ENCODE peak calls at places on chromosomes 11 and 22, in five cellular contexts. W, E, R, L and V are unnamed samples.

GRCh38 chr11:100094121-100094865 is 592.8 kb upstream of the ARHGAP42 start:
- DNase-seq in E (no peak), R (no peak), L (no peak), W (no peak), V (no peak)

GRCh38 chr11:86669424-86669823 is 3.0 kb downstream of the ME3 start:
- DNase-seq in L (no peak), E (no peak), R (no peak), W (no peak), V (no peak)

GRCh38 chr11:5232150-5232549 is 2.1 kb downstream of the HBD start:
- DNase-seq in R (no peak), L (no peak), W (no peak), E (no peak), V (no peak)

GRCh38 chr22:35352214-35353111 is 28.4 kb upstream of the HMOX1 start:
- DNase-seq in R (peak), W (no peak), E (no peak), L (no peak), V (no peak)

GRCh38 chr22:30857103-30857502 is 111.5 kb downstream of the MORC2 start:
- DNase-seq in W (no peak), L (no peak), E (no peak), R (no peak), V (no peak)

GRCh38 chr11:4926607-4927006 is 2.5 kb upstream of the OR51G1 start:
- DNase-seq in W (peak), R (no peak), L (no peak), E (no peak), V (no peak)

GRCh38 chr11:69918938-69919650 is 99.9 kb upstream of the FGF3 start:
- DNase-seq in L (no peak), E (peak), W (peak), R (peak), V (peak)

GRCh38 chr11:82995754-82996398 is 75.8 kb downstream of the RAB30 start:
- DNase-seq in R (no peak), E (no peak), L (no peak), W (no peak), V (no peak)

GRCh38 chr11:104073950-104074349 is 37.5 kb downstream of the DDI1 start:
- DNase-seq in E (no peak), L (peak), R (peak), W (peak), V (no peak)

GRCh38 chr11:1126935-1127663 is 30.7 kb upstream of the MUC5AC start:
- DNase-seq in E (no peak), W (no peak), R (no peak), L (no peak), V (no peak)

GRCh38 chr11:75450826-75451783 is 18.1 kb upstream of the KLHL35 start:
- DNase-seq in R (peak), L (no peak), W (no peak), E (peak), V (no peak)

GRCh38 chr11:92376146-92376599 is 151.6 kb downstream of the FAT3 start:
- DNase-seq in E (no peak), W (peak), L (no peak), R (no peak), V (no peak)

GRCh38 chr11:8289426-8290047 is 25.9 kb upstream of the LMO1 start:
- DNase-seq in E (no peak), W (no peak), L (no peak), R (no peak), V (no peak)

GRCh38 chr11:131290111-131290510 is 80.3 kb upstream of the NTM start:
- DNase-seq in E (no peak), L (no peak), W (no peak), R (no peak), V (no peak)

GRCh38 chr11:1131033-1131911 is 26.5 kb upstream of the MUC5AC start:
- DNase-seq in R (no peak), L (no peak), W (no peak), E (no peak), V (no peak)

GRCh38 chr11:2271077-2271326 is 614 bp upstream of the ASCL2 start:
- DNase-seq in E (peak), R (no peak), L (no peak), W (no peak), V (no peak)

GRCh38 chr22:36433318-36434231 is 45.8 kb upstream of the MYH9 start:
- DNase-seq in L (no peak), R (no peak), E (no peak), W (no peak), V (no peak)

GRCh38 chr11:88555018-88555828 is 217.7 kb upstream of the CTSC start:
- DNase-seq in R (peak), L (no peak), E (no peak), W (peak), V (peak)

GRCh38 chr11:65279713-65280459 is 18.1 kb downstream of the POLA2 start:
- DNase-seq in W (peak), L (peak), E (no peak), R (peak), V (peak)

GRCh38 chr22:32864041-32864440 is 62.5 kb downstream of the TIMP3 start:
- DNase-seq in R (no peak), L (no peak), W (no peak), E (no peak), V (no peak)

GRCh38 chr11:44269369-44270351 is 40.3 kb downstream of the ALX4 start:
- DNase-seq in L (no peak), E (peak), R (no peak), W (peak), V (no peak)

GRCh38 chr11:11988099-11988651 is 20.3 kb downstream of the DKK3 start:
- DNase-seq in E (no peak), L (no peak), R (no peak), W (peak), V (no peak)

GRCh38 chr11:36295926-36296325 is at the start of gene PRR5L:
- DNase-seq in E (no peak), L (no peak), R (no peak), W (no peak), V (no peak)

GRCh38 chr22:38222797-38223119 is 21.0 kb downstream of the MAFF start:
- DNase-seq in R (no peak), E (no peak), W (no peak), L (no peak), V (no peak)

GRCh38 chr11:94171693-94172440 is 43.2 kb downstream of the PANX1 start:
- DNase-seq in R (peak), W (peak), L (no peak), E (peak), V (peak)

GRCh38 chr11:131025020-131025419 is 108.7 kb upstream of the SNX19 start:
- DNase-seq in E (no peak), L (no peak), R (peak), W (peak), V (no peak)

GRCh38 chr11:128595221-128595620 is 7.9 kb upstream of the ETS1 start:
- DNase-seq in E (no peak), R (no peak), L (no peak), W (peak), V (no peak)

GRCh38 chr11:57527056-57527631 is 3.4 kb downstream of the TIMM10 start:
- DNase-seq in W (peak), E (peak), R (peak), L (no peak), V (peak)

GRCh38 chr11:119316729-119317591 is at the start of gene MCAM:
- DNase-seq in L (no peak), R (no peak), E (peak), W (peak), V (no peak)
- TF ChIP-seq RAD21 in L (no peak), R (no peak), E (no peak), W (no peak), V (no peak)

GRCh38 chr11:15649371-15650104 is 534.8 kb downstream of the INSC start:
- DNase-seq in L (no peak), W (peak), E (no peak), R (no peak), V (no peak)
- TF ChIP-seq RAD21 in L (no peak), W (no peak), E (no peak), R (no peak), V (no peak)

GRCh38 chr22:48347311-48347710 is 1480.4 kb downstream of the BRD1 start:
- DNase-seq in R (no peak), W (no peak), L (no peak), E (no peak), V (no peak)
- TF ChIP-seq RAD21 in R (no peak), W (no peak), L (no peak), E (no peak), V (no peak)

GRCh38 chr11:78961186-78961782 is 386.6 kb upstream of the NARS2 start:
- DNase-seq in E (peak), R (no peak), W (peak), L (no peak), V (peak)
- TF ChIP-seq RAD21 in E (peak), R (peak), W (peak), L (peak), V (peak)

GRCh38 chr22:26952004-26952403 is 294.6 kb downstream of the MIAT start:
- DNase-seq in R (no peak), E (no peak), W (no peak), L (no peak), V (no peak)
- TF ChIP-seq RAD21 in R (no peak), E (no peak), W (no peak), L (no peak), V (no peak)

GRCh38 chr22:42170946-42171345 is 40.3 kb upstream of the CYP2D6 start:
- DNase-seq in L (no peak), R (no peak), E (no peak), W (no peak), V (no peak)

GRCh38 chr22:42173183-42173926 is 42.7 kb upstream of the CYP2D6 start:
- DNase-seq in R (no peak), L (no peak), E (no peak), W (no peak), V (no peak)

GRCh38 chr22:42171417-42171816 is 40.8 kb upstream of the CYP2D6 start:
- DNase-seq in L (no peak), R (no peak), W (no peak), E (no peak), V (no peak)

GRCh38 chr22:42172385-42173172 is 42.0 kb upstream of the CYP2D6 start:
- DNase-seq in L (no peak), W (peak), R (no peak), E (no peak), V (no peak)

GRCh38 chr22:42171946-42172345 is 41.3 kb upstream of the CYP2D6 start:
- DNase-seq in R (no peak), E (no peak), L (no peak), W (no peak), V (no peak)
- TF ChIP-seq RAD21 in R (no peak), E (no peak), L (no peak), W (no peak), V (no peak)

DNA sequence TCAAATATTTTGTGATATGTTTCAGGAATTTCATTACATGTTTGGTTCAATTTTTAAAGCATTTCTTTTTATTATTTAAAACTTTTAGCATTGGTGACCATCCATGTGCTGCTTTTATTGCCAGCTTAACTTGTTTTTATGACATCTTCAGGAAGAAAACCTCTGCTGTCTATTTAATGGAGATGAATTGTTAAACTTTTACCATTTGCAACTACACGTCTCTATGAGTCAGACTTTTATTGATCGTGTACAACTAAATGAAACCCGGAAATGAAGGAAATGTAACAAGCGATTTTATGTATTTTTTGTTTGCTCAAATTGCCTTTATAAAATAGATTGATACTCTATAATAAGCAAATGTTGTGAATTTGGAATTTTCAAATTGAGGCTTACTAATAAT is 113.0 kb downstream of the PTPRJ start:
- DNase-seq in L (no peak), W (no peak), R (no peak), E (no peak), V (no peak)
- TF ChIP-seq RAD21 in L (no peak), W (no peak), R (no peak), E (no peak), V (no peak)

DNA sequence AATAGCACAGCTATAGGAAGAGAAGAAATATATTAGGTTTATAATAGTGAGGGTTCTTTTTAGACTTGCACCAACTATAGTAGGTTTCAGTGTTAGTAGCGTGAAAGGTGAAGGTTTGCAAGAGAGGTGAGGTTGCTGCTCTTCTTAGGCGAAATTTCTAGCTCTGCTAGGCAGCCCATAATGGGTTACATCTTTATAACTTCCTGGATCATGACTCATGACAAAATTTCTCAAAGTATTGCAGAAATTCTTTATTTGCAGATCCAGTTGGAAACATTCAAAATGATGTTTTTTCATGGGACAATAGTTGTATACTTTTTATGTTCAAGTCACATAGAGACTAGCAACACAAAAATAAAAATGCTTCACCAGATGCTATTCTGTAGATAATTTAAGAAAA is 260.0 kb downstream of the SOX6 start:
- DNase-seq in W (peak), R (no peak), L (no peak), E (no peak), V (no peak)
- TF ChIP-seq RAD21 in W (no peak), R (no peak), L (no peak), E (no peak), V (no peak)